ENCODE peak calls at places on chromosomes 11 and 22, in nine cellular contexts. One of them, this sample, is unnamed.
A peak's percentile ranks its signal among the peaks of the same experiment; 100 is the strongest.

GRCh38 chr11:15091175-15091574 is 17.8 kb downstream of the CALCB start:
- DNase-seq in epithelial cell of esophagus: no peak
- DNase-seq in breast epithelium: no peak
- DNase-seq in HCT116: no peak
- DNase-seq in tibial nerve: no peak
- DNase-seq in gastrocnemius medialis: no peak
- DNase-seq in HL-60: no peak
- DNase-seq in neural progenitor cell: no peak
- DNase-seq in WERI-Rb-1: no peak
- DNase-seq in this sample: no peak

GRCh38 chr11:63020671-63021255 is 5.1 kb upstream of the SLC22A8 start:
- DNase-seq in WERI-Rb-1: peak; percentile 41
- DNase-seq in HL-60: no peak
- DNase-seq in breast epithelium: no peak
- DNase-seq in neural progenitor cell: peak; percentile 58
- DNase-seq in HCT116: peak; percentile 56
- DNase-seq in gastrocnemius medialis: no peak
- DNase-seq in tibial nerve: no peak
- DNase-seq in epithelial cell of esophagus: no peak
- DNase-seq in this sample: no peak

GRCh38 chr11:77884829-77885190 is 63.9 kb downstream of the AAMDC start:
- DNase-seq in WERI-Rb-1: no peak
- DNase-seq in neural progenitor cell: no peak
- DNase-seq in HL-60: no peak
- DNase-seq in epithelial cell of esophagus: no peak
- DNase-seq in gastrocnemius medialis: no peak
- DNase-seq in breast epithelium: no peak
- DNase-seq in HCT116: no peak
- DNase-seq in tibial nerve: no peak
- DNase-seq in this sample: no peak

GRCh38 chr11:61529537-61530225 is 21.1 kb downstream of the LRRC10B start:
- DNase-seq in HCT116: no peak
- DNase-seq in epithelial cell of esophagus: no peak
- DNase-seq in gastrocnemius medialis: no peak
- DNase-seq in neural progenitor cell: no peak
- DNase-seq in HL-60: no peak
- DNase-seq in WERI-Rb-1: no peak
- DNase-seq in tibial nerve: peak; percentile 49
- DNase-seq in breast epithelium: no peak
- DNase-seq in this sample: no peak

GRCh38 chr11:40029406-40029805 is 1430.0 kb downstream of the LRRC4C start:
- DNase-seq in WERI-Rb-1: no peak
- DNase-seq in HL-60: no peak
- DNase-seq in epithelial cell of esophagus: no peak
- DNase-seq in neural progenitor cell: no peak
- DNase-seq in tibial nerve: no peak
- DNase-seq in breast epithelium: no peak
- DNase-seq in HCT116: no peak
- DNase-seq in gastrocnemius medialis: no peak
- DNase-seq in this sample: no peak

GRCh38 chr11:60887531-60887930 is 18.9 kb downstream of the PRPF19 start:
- DNase-seq in neural progenitor cell: peak; percentile 70
- DNase-seq in HL-60: peak; percentile 56
- DNase-seq in tibial nerve: peak; percentile 50
- DNase-seq in WERI-Rb-1: peak; percentile 68
- DNase-seq in breast epithelium: no peak
- DNase-seq in epithelial cell of esophagus: peak; percentile 61
- DNase-seq in gastrocnemius medialis: no peak
- DNase-seq in HCT116: peak; percentile 31
- DNase-seq in this sample: no peak

GRCh38 chr11:66970808-66971442 is 4.2 kb upstream of the C11orf86 start:
- DNase-seq in neural progenitor cell: no peak
- DNase-seq in HCT116: peak; percentile 89
- DNase-seq in HL-60: peak; percentile 43
- DNase-seq in breast epithelium: no peak
- DNase-seq in epithelial cell of esophagus: peak; percentile 99
- DNase-seq in tibial nerve: peak; percentile 66
- DNase-seq in WERI-Rb-1: no peak
- DNase-seq in gastrocnemius medialis: no peak
- DNase-seq in this sample: no peak

GRCh38 chr11:5291207-5291838 is 10.4 kb downstream of the OR51B4 start:
- DNase-seq in tibial nerve: no peak
- DNase-seq in gastrocnemius medialis: no peak
- DNase-seq in WERI-Rb-1: no peak
- DNase-seq in HCT116: peak; percentile 35
- DNase-seq in neural progenitor cell: peak; percentile 44
- DNase-seq in HL-60: peak; percentile 18
- DNase-seq in breast epithelium: no peak
- DNase-seq in epithelial cell of esophagus: peak; percentile 72
- DNase-seq in this sample: no peak

GRCh38 chr11:128521697-128522062 is 65.7 kb downstream of the ETS1 start:
- DNase-seq in neural progenitor cell: peak; percentile 36
- DNase-seq in HL-60: no peak
- DNase-seq in WERI-Rb-1: no peak
- DNase-seq in HCT116: no peak
- DNase-seq in gastrocnemius medialis: no peak
- DNase-seq in epithelial cell of esophagus: no peak
- DNase-seq in breast epithelium: no peak
- DNase-seq in tibial nerve: no peak
- DNase-seq in this sample: no peak

GRCh38 chr22:19849800-19850481 is 4.7 kb downstream of the GNB1L start:
- DNase-seq in HL-60: no peak
- DNase-seq in HCT116: peak; percentile 46
- DNase-seq in tibial nerve: no peak
- DNase-seq in breast epithelium: peak; percentile 84
- DNase-seq in WERI-Rb-1: no peak
- DNase-seq in epithelial cell of esophagus: peak; percentile 89
- DNase-seq in neural progenitor cell: no peak
- DNase-seq in gastrocnemius medialis: no peak
- DNase-seq in this sample: no peak

GRCh38 chr11:36408476-36409136 is 101.5 kb downstream of the TRAF6 start:
- DNase-seq in gastrocnemius medialis: no peak
- DNase-seq in tibial nerve: no peak
- DNase-seq in WERI-Rb-1: no peak
- DNase-seq in HCT116: no peak
- DNase-seq in breast epithelium: no peak
- DNase-seq in HL-60: no peak
- DNase-seq in epithelial cell of esophagus: no peak
- DNase-seq in neural progenitor cell: no peak
- DNase-seq in this sample: no peak

GRCh38 chr11:31968774-31969433 is 122.0 kb upstream of the RCN1 start:
- DNase-seq in gastrocnemius medialis: no peak
- DNase-seq in HCT116: no peak
- DNase-seq in WERI-Rb-1: no peak
- DNase-seq in HL-60: no peak
- DNase-seq in breast epithelium: no peak
- DNase-seq in tibial nerve: no peak
- DNase-seq in epithelial cell of esophagus: peak; percentile 17
- DNase-seq in neural progenitor cell: no peak
- DNase-seq in this sample: no peak

GRCh38 chr22:23183107-23183698 is 2.9 kb downstream of the BCR start:
- DNase-seq in neural progenitor cell: peak; percentile 96
- DNase-seq in HCT116: no peak
- DNase-seq in WERI-Rb-1: peak; percentile 88
- DNase-seq in gastrocnemius medialis: no peak
- DNase-seq in HL-60: no peak
- DNase-seq in breast epithelium: no peak
- DNase-seq in epithelial cell of esophagus: peak; percentile 63
- DNase-seq in tibial nerve: peak; percentile 63
- DNase-seq in this sample: no peak

GRCh38 chr22:31895317-31896133 is 48.8 kb upstream of the YWHAH start:
- DNase-seq in tibial nerve: no peak
- DNase-seq in WERI-Rb-1: no peak
- DNase-seq in HCT116: no peak
- DNase-seq in breast epithelium: no peak
- DNase-seq in neural progenitor cell: no peak
- DNase-seq in HL-60: no peak
- DNase-seq in gastrocnemius medialis: no peak
- DNase-seq in epithelial cell of esophagus: no peak
- DNase-seq in this sample: no peak

GRCh38 chr11:59708537-59708936 is 5.1 kb downstream of the OR10V1 start:
- DNase-seq in gastrocnemius medialis: no peak
- DNase-seq in neural progenitor cell: no peak
- DNase-seq in HL-60: no peak
- DNase-seq in HCT116: no peak
- DNase-seq in WERI-Rb-1: no peak
- DNase-seq in epithelial cell of esophagus: no peak
- DNase-seq in tibial nerve: no peak
- DNase-seq in breast epithelium: no peak
- DNase-seq in this sample: no peak

GRCh38 chr11:124950606-124951330 is 3.2 kb upstream of the CCDC15 start:
- DNase-seq in HCT116: no peak
- DNase-seq in WERI-Rb-1: no peak
- DNase-seq in tibial nerve: no peak
- DNase-seq in breast epithelium: no peak
- DNase-seq in HL-60: no peak
- DNase-seq in gastrocnemius medialis: no peak
- DNase-seq in neural progenitor cell: no peak
- DNase-seq in epithelial cell of esophagus: no peak
- DNase-seq in this sample: no peak

GRCh38 chr22:29151316-29151715 is 54.4 kb upstream of the EMID1 start:
- DNase-seq in neural progenitor cell: no peak
- DNase-seq in WERI-Rb-1: no peak
- DNase-seq in HCT116: no peak
- DNase-seq in gastrocnemius medialis: no peak
- DNase-seq in epithelial cell of esophagus: no peak
- DNase-seq in tibial nerve: no peak
- DNase-seq in breast epithelium: no peak
- DNase-seq in HL-60: no peak
- DNase-seq in this sample: no peak

GRCh38 chr11:8039530-8040260 is 41.3 kb upstream of the TUB start:
- DNase-seq in epithelial cell of esophagus: no peak
- DNase-seq in neural progenitor cell: no peak
- DNase-seq in WERI-Rb-1: no peak
- DNase-seq in breast epithelium: no peak
- DNase-seq in HL-60: no peak
- DNase-seq in tibial nerve: no peak
- DNase-seq in HCT116: no peak
- DNase-seq in gastrocnemius medialis: no peak
- DNase-seq in this sample: no peak

GRCh38 chr11:10885703-10886363 is 28.0 kb upstream of the ZBED5 start:
- DNase-seq in HL-60: no peak
- DNase-seq in breast epithelium: no peak
- DNase-seq in neural progenitor cell: no peak
- DNase-seq in gastrocnemius medialis: no peak
- DNase-seq in tibial nerve: no peak
- DNase-seq in HCT116: no peak
- DNase-seq in WERI-Rb-1: no peak
- DNase-seq in epithelial cell of esophagus: no peak
- DNase-seq in this sample: no peak

GRCh38 chr22:17368727-17369552 is at the start of gene CECR2:
- DNase-seq in gastrocnemius medialis: peak; percentile 74
- DNase-seq in HL-60: no peak
- DNase-seq in neural progenitor cell: peak; percentile 95
- DNase-seq in tibial nerve: peak; percentile 12
- DNase-seq in HCT116: peak; percentile 34
- DNase-seq in epithelial cell of esophagus: no peak
- DNase-seq in WERI-Rb-1: peak; percentile 48
- DNase-seq in breast epithelium: peak; percentile 58
- DNase-seq in this sample: peak; percentile 12

GRCh38 chr11:24781288-24781687 is 284.4 kb downstream of the LUZP2 start:
- DNase-seq in epithelial cell of esophagus: peak; percentile 4
- DNase-seq in HL-60: no peak
- DNase-seq in neural progenitor cell: no peak
- DNase-seq in HCT116: no peak
- DNase-seq in gastrocnemius medialis: no peak
- DNase-seq in tibial nerve: no peak
- DNase-seq in WERI-Rb-1: no peak
- DNase-seq in breast epithelium: no peak
- DNase-seq in this sample: no peak
- TF ChIP-seq CTCF in epithelial cell of esophagus: no peak
- TF ChIP-seq CTCF in HL-60: no peak
- TF ChIP-seq CTCF in neural progenitor cell: peak; percentile 15
- TF ChIP-seq CTCF in HCT116: no peak
- TF ChIP-seq CTCF in gastrocnemius medialis: no peak
- TF ChIP-seq CTCF in tibial nerve: no peak
- TF ChIP-seq CTCF in WERI-Rb-1: no peak
- TF ChIP-seq CTCF in breast epithelium: no peak
- TF ChIP-seq CTCF in this sample: no peak

GRCh38 chr22:20979940-20980453 is 2.1 kb upstream of the LZTR1 start:
- DNase-seq in HCT116: no peak
- DNase-seq in neural progenitor cell: peak; percentile 15
- DNase-seq in WERI-Rb-1: no peak
- DNase-seq in gastrocnemius medialis: no peak
- DNase-seq in HL-60: no peak
- DNase-seq in epithelial cell of esophagus: no peak
- DNase-seq in tibial nerve: no peak
- DNase-seq in breast epithelium: no peak
- DNase-seq in this sample: no peak
- H3K4me3 ChIP-seq in HCT116: no peak overlapping the region
- H3K4me3 ChIP-seq in neural progenitor cell: peak overlapping the region; percentile 27
- H3K4me3 ChIP-seq in WERI-Rb-1: no peak overlapping the region
- H3K4me3 ChIP-seq in gastrocnemius medialis: peak overlapping the region; percentile 40
- H3K4me3 ChIP-seq in HL-60: no peak overlapping the region
- H3K4me3 ChIP-seq in epithelial cell of esophagus: peak overlapping the region; percentile 31
- H3K4me3 ChIP-seq in tibial nerve: peak overlapping the region; percentile 7
- H3K4me3 ChIP-seq in breast epithelium: no peak overlapping the region
- H3K4me3 ChIP-seq in this sample: no peak overlapping the region

DNA sequence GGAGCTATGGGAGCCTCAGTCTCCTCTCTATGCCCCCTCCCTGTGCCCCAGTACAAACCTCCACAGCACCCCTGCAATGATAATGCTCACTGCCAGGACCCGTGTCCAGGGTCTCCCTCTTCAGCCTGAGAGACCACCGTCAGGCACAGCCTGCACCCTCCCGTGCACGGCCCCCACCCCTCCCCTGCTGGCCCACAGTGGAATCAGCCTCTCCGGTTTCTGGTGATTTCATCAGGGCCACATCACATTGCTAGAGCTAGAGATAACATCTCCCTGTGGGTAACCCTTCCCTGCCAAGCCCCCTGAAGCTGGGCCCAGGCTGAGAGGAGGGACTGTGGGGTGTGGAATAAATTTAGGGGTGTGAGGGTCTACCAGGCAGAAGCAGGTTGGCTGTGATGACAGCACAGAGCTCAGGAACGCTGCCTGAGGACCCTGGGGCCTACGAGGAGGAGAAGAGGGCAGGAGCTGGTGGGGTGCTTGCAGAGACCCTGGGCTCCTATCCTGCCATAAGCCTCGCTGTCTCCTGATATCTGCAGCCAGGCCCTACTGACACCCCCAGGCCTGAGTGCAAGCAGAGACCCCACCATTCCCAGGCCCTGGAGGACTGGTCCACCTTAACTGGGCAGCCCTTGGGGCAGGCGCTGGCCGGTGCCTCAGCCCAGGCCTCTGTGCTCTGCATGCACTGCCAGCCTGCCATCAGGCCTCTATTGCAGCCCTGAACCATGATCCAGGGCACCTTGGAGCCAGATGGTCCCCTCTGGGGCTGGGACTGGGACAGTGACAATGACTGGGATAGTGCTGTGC is at the start of gene KLHDC7B:
- DNase-seq in HCT116: no peak
- DNase-seq in gastrocnemius medialis: no peak
- DNase-seq in neural progenitor cell: no peak
- DNase-seq in breast epithelium: no peak
- DNase-seq in tibial nerve: no peak
- DNase-seq in HL-60: peak; percentile 44
- DNase-seq in epithelial cell of esophagus: no peak
- DNase-seq in WERI-Rb-1: no peak
- DNase-seq in this sample: no peak
- TF ChIP-seq CTCF in HCT116: no peak
- TF ChIP-seq CTCF in gastrocnemius medialis: no peak
- TF ChIP-seq CTCF in neural progenitor cell: no peak
- TF ChIP-seq CTCF in breast epithelium: no peak
- TF ChIP-seq CTCF in tibial nerve: no peak
- TF ChIP-seq CTCF in HL-60: peak; percentile 10
- TF ChIP-seq CTCF in epithelial cell of esophagus: peak; percentile 5
- TF ChIP-seq CTCF in WERI-Rb-1: no peak
- TF ChIP-seq CTCF in this sample: peak; percentile 11

GRCh38 chr11:73980001-73980960 is 2.4 kb downstream of the UCP2 start:
- DNase-seq in breast epithelium: peak; percentile 53
- DNase-seq in tibial nerve: no peak
- DNase-seq in HCT116: no peak
- DNase-seq in epithelial cell of esophagus: peak; percentile 57
- DNase-seq in HL-60: peak; percentile 89
- DNase-seq in WERI-Rb-1: no peak
- DNase-seq in gastrocnemius medialis: no peak
- DNase-seq in neural progenitor cell: no peak
- DNase-seq in this sample: peak; percentile 87
- H3K4me3 ChIP-seq in breast epithelium: no peak overlapping the region
- H3K4me3 ChIP-seq in tibial nerve: no peak overlapping the region
- H3K4me3 ChIP-seq in HCT116: no peak overlapping the region
- H3K4me3 ChIP-seq in epithelial cell of esophagus: no peak overlapping the region
- H3K4me3 ChIP-seq in HL-60: peak overlapping the region; percentile 59
- H3K4me3 ChIP-seq in WERI-Rb-1: no peak overlapping the region
- H3K4me3 ChIP-seq in gastrocnemius medialis: peak overlapping the region; percentile 78
- H3K4me3 ChIP-seq in neural progenitor cell: peak overlapping the region; percentile 81
- H3K4me3 ChIP-seq in this sample: peak overlapping the region; percentile 94